ENCODE peak calls at places on chromosome 19, in seven cellular contexts. One of them, this sample, is unnamed.

GRCh38 chr19:50790898-50791562 is 815 bp downstream of the ACP4 start:
- DNase-seq in ELR: peak; percentile 27
- DNase-seq in stimulated activated CD4-positive, alpha-beta T cell treated with anti-CD3 and anti-CD28 coated beads, Interleukin-15, amount 100 ng/mL, for 1 hour: no peak
- DNase-seq in Calu3: no peak
- DNase-seq in CD8-positive, alpha-beta memory T cell: no peak
- DNase-seq in mucosa of gallbladder: no peak
- DNase-seq in uterus: no peak
- DNase-seq in this sample: no peak

GRCh38 chr19:38492147-38492813 is 58.8 kb downstream of the RYR1 start:
- DNase-seq in ELR: no peak
- DNase-seq in stimulated activated CD4-positive, alpha-beta T cell treated with anti-CD3 and anti-CD28 coated beads, Interleukin-15, amount 100 ng/mL, for 1 hour: no peak
- DNase-seq in Calu3: no peak
- DNase-seq in CD8-positive, alpha-beta memory T cell: no peak
- DNase-seq in mucosa of gallbladder: no peak
- DNase-seq in uterus: no peak
- DNase-seq in this sample: no peak

GRCh38 chr19:13073263-13073662 is 29.4 kb downstream of the LYL1 start:
- DNase-seq in ELR: no peak
- DNase-seq in stimulated activated CD4-positive, alpha-beta T cell treated with anti-CD3 and anti-CD28 coated beads, Interleukin-15, amount 100 ng/mL, for 1 hour: no peak
- DNase-seq in Calu3: no peak
- DNase-seq in CD8-positive, alpha-beta memory T cell: no peak
- DNase-seq in mucosa of gallbladder: no peak
- DNase-seq in uterus: no peak
- DNase-seq in this sample: no peak

GRCh38 chr19:5775668-5776309 is 8.8 kb downstream of the PRR22 start:
- DNase-seq in ELR: peak; percentile 83
- DNase-seq in stimulated activated CD4-positive, alpha-beta T cell treated with anti-CD3 and anti-CD28 coated beads, Interleukin-15, amount 100 ng/mL, for 1 hour: no peak
- DNase-seq in Calu3: no peak
- DNase-seq in CD8-positive, alpha-beta memory T cell: no peak
- DNase-seq in mucosa of gallbladder: no peak
- DNase-seq in uterus: no peak
- DNase-seq in this sample: no peak

GRCh38 chr19:6276447-6276846 is 3.3 kb downstream of the MLLT1 start:
- DNase-seq in ELR: no peak
- DNase-seq in stimulated activated CD4-positive, alpha-beta T cell treated with anti-CD3 and anti-CD28 coated beads, Interleukin-15, amount 100 ng/mL, for 1 hour: no peak
- DNase-seq in Calu3: no peak
- DNase-seq in CD8-positive, alpha-beta memory T cell: no peak
- DNase-seq in mucosa of gallbladder: peak; percentile 59
- DNase-seq in uterus: peak; percentile 80
- DNase-seq in this sample: no peak

GRCh38 chr19:50333235-50333736 is 4.1 kb upstream of the KCNC3 start:
- DNase-seq in ELR: peak; percentile 46
- DNase-seq in stimulated activated CD4-positive, alpha-beta T cell treated with anti-CD3 and anti-CD28 coated beads, Interleukin-15, amount 100 ng/mL, for 1 hour: peak; percentile 74
- DNase-seq in Calu3: peak; percentile 94
- DNase-seq in CD8-positive, alpha-beta memory T cell: peak; percentile 81
- DNase-seq in mucosa of gallbladder: peak; percentile 90
- DNase-seq in uterus: peak; percentile 55
- DNase-seq in this sample: peak; percentile 84

GRCh38 chr19:44681992-44682790 is 10.9 kb downstream of the CEACAM19 start:
- DNase-seq in ELR: no peak
- DNase-seq in stimulated activated CD4-positive, alpha-beta T cell treated with anti-CD3 and anti-CD28 coated beads, Interleukin-15, amount 100 ng/mL, for 1 hour: no peak
- DNase-seq in Calu3: no peak
- DNase-seq in CD8-positive, alpha-beta memory T cell: no peak
- DNase-seq in mucosa of gallbladder: no peak
- DNase-seq in uterus: no peak
- DNase-seq in this sample: no peak

GRCh38 chr19:54299126-54299498 is 13.9 kb downstream of the LILRA5 start:
- DNase-seq in ELR: no peak
- DNase-seq in stimulated activated CD4-positive, alpha-beta T cell treated with anti-CD3 and anti-CD28 coated beads, Interleukin-15, amount 100 ng/mL, for 1 hour: no peak
- DNase-seq in Calu3: no peak
- DNase-seq in CD8-positive, alpha-beta memory T cell: no peak
- DNase-seq in mucosa of gallbladder: no peak
- DNase-seq in uterus: no peak
- DNase-seq in this sample: no peak

GRCh38 chr19:51830263-51830662 is 35.3 kb downstream of the FPR3 start:
- DNase-seq in ELR: peak; percentile 11
- DNase-seq in stimulated activated CD4-positive, alpha-beta T cell treated with anti-CD3 and anti-CD28 coated beads, Interleukin-15, amount 100 ng/mL, for 1 hour: no peak
- DNase-seq in Calu3: no peak
- DNase-seq in CD8-positive, alpha-beta memory T cell: no peak
- DNase-seq in mucosa of gallbladder: no peak
- DNase-seq in uterus: no peak
- DNase-seq in this sample: no peak

GRCh38 chr19:47729799-47730520 is 15.4 kb upstream of the NOP53 start:
- DNase-seq in ELR: peak; percentile 34
- DNase-seq in stimulated activated CD4-positive, alpha-beta T cell treated with anti-CD3 and anti-CD28 coated beads, Interleukin-15, amount 100 ng/mL, for 1 hour: no peak
- DNase-seq in Calu3: peak; percentile 96
- DNase-seq in CD8-positive, alpha-beta memory T cell: no peak
- DNase-seq in mucosa of gallbladder: peak; percentile 63
- DNase-seq in uterus: peak; percentile 79
- DNase-seq in this sample: peak; percentile 37

GRCh38 chr19:18229915-18230314 is 3.7 kb upstream of the PDE4C start:
- DNase-seq in ELR: no peak
- DNase-seq in stimulated activated CD4-positive, alpha-beta T cell treated with anti-CD3 and anti-CD28 coated beads, Interleukin-15, amount 100 ng/mL, for 1 hour: no peak
- DNase-seq in Calu3: no peak
- DNase-seq in CD8-positive, alpha-beta memory T cell: no peak
- DNase-seq in mucosa of gallbladder: no peak
- DNase-seq in uterus: no peak
- DNase-seq in this sample: no peak

GRCh38 chr19:57706346-57706745 is 2.7 kb downstream of the ZNF154 start:
- DNase-seq in ELR: no peak
- DNase-seq in stimulated activated CD4-positive, alpha-beta T cell treated with anti-CD3 and anti-CD28 coated beads, Interleukin-15, amount 100 ng/mL, for 1 hour: no peak
- DNase-seq in Calu3: no peak
- DNase-seq in CD8-positive, alpha-beta memory T cell: no peak
- DNase-seq in mucosa of gallbladder: no peak
- DNase-seq in uterus: no peak
- DNase-seq in this sample: no peak

GRCh38 chr19:18300930-18301717 is 19.7 kb upstream of the JUND start:
- DNase-seq in ELR: peak; percentile 85
- DNase-seq in stimulated activated CD4-positive, alpha-beta T cell treated with anti-CD3 and anti-CD28 coated beads, Interleukin-15, amount 100 ng/mL, for 1 hour: no peak
- DNase-seq in Calu3: peak; percentile 67
- DNase-seq in CD8-positive, alpha-beta memory T cell: no peak
- DNase-seq in mucosa of gallbladder: no peak
- DNase-seq in uterus: peak; percentile 85
- DNase-seq in this sample: no peak

GRCh38 chr19:29680447-29680846 is 15.2 kb downstream of the PLEKHF1 start:
- DNase-seq in ELR: peak; percentile 17
- DNase-seq in stimulated activated CD4-positive, alpha-beta T cell treated with anti-CD3 and anti-CD28 coated beads, Interleukin-15, amount 100 ng/mL, for 1 hour: peak; percentile 65
- DNase-seq in Calu3: no peak
- DNase-seq in CD8-positive, alpha-beta memory T cell: peak; percentile 90
- DNase-seq in mucosa of gallbladder: peak; percentile 54
- DNase-seq in uterus: no peak
- DNase-seq in this sample: peak; percentile 65

GRCh38 chr19:46635920-46636761 is at the start of gene GNG8:
- DNase-seq in ELR: no peak
- DNase-seq in stimulated activated CD4-positive, alpha-beta T cell treated with anti-CD3 and anti-CD28 coated beads, Interleukin-15, amount 100 ng/mL, for 1 hour: no peak
- DNase-seq in Calu3: no peak
- DNase-seq in CD8-positive, alpha-beta memory T cell: no peak
- DNase-seq in mucosa of gallbladder: no peak
- DNase-seq in uterus: no peak
- DNase-seq in this sample: no peak

GRCh38 chr19:46211201-46211881 is 18.2 kb upstream of the IGFL1 start:
- DNase-seq in ELR: no peak
- DNase-seq in stimulated activated CD4-positive, alpha-beta T cell treated with anti-CD3 and anti-CD28 coated beads, Interleukin-15, amount 100 ng/mL, for 1 hour: no peak
- DNase-seq in Calu3: peak; percentile 77
- DNase-seq in CD8-positive, alpha-beta memory T cell: no peak
- DNase-seq in mucosa of gallbladder: peak; percentile 54
- DNase-seq in uterus: no peak
- DNase-seq in this sample: no peak

GRCh38 chr19:49869009-49869483 is 1.7 kb upstream of the PNKP start:
- DNase-seq in ELR: no peak
- DNase-seq in stimulated activated CD4-positive, alpha-beta T cell treated with anti-CD3 and anti-CD28 coated beads, Interleukin-15, amount 100 ng/mL, for 1 hour: no peak
- DNase-seq in Calu3: no peak
- DNase-seq in CD8-positive, alpha-beta memory T cell: no peak
- DNase-seq in mucosa of gallbladder: no peak
- DNase-seq in uterus: no peak
- DNase-seq in this sample: no peak

This sample was measured in T-helper 1 cell.